ENCODE peak calls at places on chromosomes 6 and 20, in eight cellular contexts. S is neural crest cell, B is type B pancreatic cell, E is cardiac muscle cell, Z is lower lobe of right lung, Q is dorsolateral prefrontal cortex, J is foreskin fibroblast, T is fibroblast of pulmonary artery. D is an unnamed sample.

GRCh38 chr6:162262466-162263196 is 464.9 kb downstream of the PRKN start:
- DNase-seq in S (no peak), B (no peak), E (no peak), Z (no peak), Q (no peak), J (no peak), T (no peak), D (no peak)

GRCh38 chr20:50594231-50594590 is 84.0 kb downstream of the PTPN1 start:
- DNase-seq in S (no peak), B (no peak), E (peak), Z (no peak), Q (no peak), J (peak), T (no peak), D (no peak)

GRCh38 chr20:48697845-48698491 is 129.8 kb downstream of the PREX1 start:
- DNase-seq in S (no peak), B (no peak), E (peak), Z (peak), Q (peak), J (peak), T (peak), D (no peak)

GRCh38 chr6:106804238-106805016 is 170.1 kb downstream of the CD24 start:
- DNase-seq in S (no peak), B (no peak), E (no peak), Z (no peak), Q (no peak), J (no peak), T (no peak), D (no peak)

GRCh38 chr20:62350098-62350628 is 16.9 kb downstream of the LAMA5 start:
- DNase-seq in S (no peak), B (no peak), E (no peak), Z (peak), Q (no peak), J (no peak), T (no peak), D (peak)

GRCh38 chr6:108652375-108652774 is 91.7 kb downstream of the FOXO3 start:
- DNase-seq in S (no peak), B (no peak), E (no peak), Z (no peak), Q (no peak), J (no peak), T (no peak), D (no peak)

GRCh38 chr6:110125361-110125760 is 54.1 kb downstream of the WASF1 start:
- DNase-seq in S (no peak), B (no peak), E (no peak), Z (no peak), Q (no peak), J (no peak), T (no peak), D (no peak)

GRCh38 chr6:68911334-68911733 is 276.3 kb downstream of the ADGRB3 start:
- DNase-seq in S (no peak), B (no peak), E (no peak), Z (no peak), Q (no peak), J (no peak), T (no peak), D (no peak)

GRCh38 chr20:36313936-36314335 is 7.8 kb downstream of the DLGAP4 start:
- DNase-seq in S (no peak), B (peak), E (no peak), Z (no peak), Q (no peak), J (no peak), T (no peak), D (peak)

GRCh38 chr6:38570750-38571149 is 69.0 kb downstream of the BTBD9 start:
- DNase-seq in S (no peak), B (no peak), E (peak), Z (no peak), Q (no peak), J (peak), T (peak), D (no peak)

GRCh38 chr20:59207742-59208357 is 44.2 kb downstream of the ZNF831 start:
- DNase-seq in S (peak), B (no peak), E (peak), Z (peak), Q (peak), J (peak), T (peak), D (no peak)
- TF ChIP-seq CTCF in S (peak), B (peak), E (peak), Z (peak), Q (peak), J (peak), T (peak), D (peak)

GRCh38 chr6:119974430-119975159 is 625.0 kb upstream of the MAN1A1 start:
- DNase-seq in S (no peak), B (no peak), E (no peak), Z (no peak), Q (no peak), J (no peak), T (no peak), D (no peak)

GRCh38 chr6:119980802-119981201 is 631.2 kb upstream of the MAN1A1 start:
- DNase-seq in S (no peak), B (no peak), E (no peak), Z (no peak), Q (no peak), J (no peak), T (no peak), D (no peak)

GRCh38 chr6:119978274-119978889 is 628.8 kb upstream of the MAN1A1 start:
- DNase-seq in S (no peak), B (no peak), E (peak), Z (no peak), Q (no peak), J (peak), T (peak), D (no peak)

DNA sequence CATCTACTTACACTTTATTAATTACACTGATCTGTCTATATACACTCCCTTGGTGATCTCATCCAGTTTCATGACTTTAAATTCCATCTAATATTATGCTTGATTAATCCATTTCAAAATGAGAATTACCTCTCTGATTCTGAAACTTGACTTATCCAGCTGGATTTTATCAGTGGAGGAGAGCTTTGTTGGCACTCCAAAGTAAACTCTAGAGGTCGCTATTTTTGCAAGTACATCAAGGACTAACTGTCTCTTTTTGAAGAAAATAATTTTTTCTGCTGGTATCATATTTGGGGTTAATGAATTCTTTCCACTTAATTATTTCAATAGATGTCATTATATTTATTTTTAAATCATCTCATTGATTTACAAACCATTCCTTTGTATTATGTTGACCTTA is 630.3 kb upstream of the MAN1A1 start:
- DNase-seq in S (no peak), B (no peak), E (peak), Z (no peak), Q (no peak), J (peak), T (peak), D (no peak)
- TF ChIP-seq CTCF in S (peak), B (peak), E (peak), Z (no peak), Q (no peak), J (no peak), T (peak), D (no peak)

GRCh38 chr6:18099501-18099900 is 23.0 kb downstream of the NHLRC1 start:
- DNase-seq in S (no peak), B (no peak), E (no peak), Z (no peak), Q (no peak), J (no peak), T (no peak), D (no peak)
- TF ChIP-seq CTCF in S (no peak), B (no peak), E (no peak), Z (no peak), Q (no peak), J (no peak), T (no peak), D (no peak)

GRCh38 chr6:87473419-87473903 is 687 bp downstream of the SLC35A1 start:
- DNase-seq in S (no peak), B (no peak), E (peak), Z (peak), Q (peak), J (peak), T (peak), D (no peak)

DNA sequence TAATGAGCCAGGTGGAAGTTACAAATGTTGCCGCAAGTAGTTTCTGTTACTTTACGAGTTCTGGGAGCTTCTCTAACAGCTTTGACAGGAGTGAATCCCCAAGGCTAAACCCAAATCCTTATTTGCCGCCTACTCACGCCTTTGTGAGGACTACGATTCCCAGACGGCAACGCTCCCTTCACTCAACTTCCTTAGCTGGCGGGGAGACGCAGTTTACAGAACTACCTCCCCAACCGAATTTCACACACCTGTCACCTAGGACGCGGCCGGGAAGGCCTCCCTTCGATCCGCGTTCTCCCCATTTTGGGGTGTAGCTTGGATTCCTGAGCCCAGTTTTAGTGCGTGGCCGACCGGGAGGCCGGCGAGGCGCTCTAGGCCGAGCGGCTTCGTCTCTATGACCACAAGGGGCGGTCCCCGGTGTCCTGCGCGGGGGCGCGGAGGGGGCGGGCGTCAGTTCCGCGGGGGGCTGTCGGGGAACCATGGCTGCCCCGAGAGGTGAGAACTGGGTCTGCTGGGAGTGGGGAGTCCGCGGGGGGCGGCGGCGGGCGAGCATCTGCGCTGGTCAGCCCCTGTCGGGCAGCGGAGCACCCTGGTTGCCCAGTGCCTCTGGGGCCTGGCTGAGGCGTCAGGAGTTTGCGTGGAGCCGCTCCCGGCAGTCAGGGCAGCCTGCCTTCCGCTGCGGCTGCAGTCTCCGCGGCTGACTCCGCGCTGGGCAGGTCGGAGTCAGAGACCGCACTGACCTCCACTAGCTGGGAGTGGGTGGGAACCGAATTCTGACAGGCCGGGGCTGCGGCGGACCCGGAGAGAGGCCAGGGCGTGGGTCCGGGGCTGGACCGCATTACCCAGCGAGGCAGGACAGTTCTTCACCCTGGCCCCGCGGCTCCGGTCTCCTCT is at the start of gene SLC35A1:
- DNase-seq in S (peak), B (peak), E (peak), Z (peak), Q (peak), J (peak), T (peak), D (peak)
- TF ChIP-seq CTCF in S (peak), B (peak), E (peak), Z (peak), Q (peak), J (no peak), T (peak), D (peak)

GRCh38 chr6:390914-391558 is 516 bp upstream of the IRF4 start:
- DNase-seq in S (no peak), B (no peak), E (no peak), Z (no peak), Q (no peak), J (peak), T (no peak), D (peak)
- TF ChIP-seq CTCF in S (no peak), B (no peak), E (no peak), Z (no peak), Q (no peak), J (no peak), T (no peak), D (no peak)

DNA sequence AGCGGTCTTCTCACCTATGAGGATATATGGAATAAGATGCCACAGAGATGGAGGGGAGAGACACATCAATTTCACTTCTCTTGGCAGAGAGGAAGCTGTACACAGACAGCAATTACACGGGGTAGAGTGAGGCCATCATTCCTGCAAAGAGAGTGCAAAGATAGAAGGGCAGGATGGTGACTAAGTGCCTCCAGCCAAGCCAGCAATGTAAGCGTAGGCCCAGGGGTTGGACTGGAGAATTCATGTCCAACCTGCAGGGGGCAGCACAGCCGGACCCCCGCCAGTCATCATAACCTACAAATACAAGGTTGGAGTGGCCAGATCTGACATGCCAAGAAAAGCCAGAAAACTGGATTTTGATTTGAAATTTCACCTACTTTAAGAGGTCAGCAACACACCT is 56.3 kb downstream of the NRN1 start:
- DNase-seq in S (no peak), B (no peak), E (peak), Z (no peak), Q (no peak), J (no peak), T (no peak), D (no peak)
- TF ChIP-seq CTCF in S (peak), B (peak), E (peak), Z (peak), Q (peak), J (peak), T (no peak), D (no peak)

DNA sequence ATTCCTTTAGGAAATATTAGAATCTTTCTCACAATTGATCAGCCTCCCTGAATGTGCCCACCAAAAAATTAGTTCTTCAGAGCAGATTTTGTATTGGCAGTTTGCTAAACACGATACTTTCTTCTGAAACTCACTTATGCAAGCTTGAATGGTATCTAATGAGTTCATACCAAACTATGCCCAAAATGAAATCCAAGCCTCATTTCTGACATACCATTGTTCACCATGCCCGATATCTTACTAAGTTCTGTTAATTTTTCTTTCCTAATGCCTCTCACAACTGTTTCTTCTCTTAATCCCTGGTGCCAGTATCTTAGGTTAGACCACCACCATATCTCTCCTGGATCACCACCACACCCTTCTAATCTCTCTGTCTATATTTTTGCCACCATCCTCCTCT is 755.9 kb downstream of the KIF16B start:
- DNase-seq in S (no peak), B (no peak), E (no peak), Z (no peak), Q (no peak), J (peak), T (no peak), D (no peak)
- TF ChIP-seq CTCF in S (no peak), B (no peak), E (no peak), Z (no peak), Q (no peak), J (no peak), T (no peak), D (no peak)

D was measured in vagina.